ENCODE peak calls at places on chromosomes 5 and 9, in five cellular contexts. K, Q, X, U and G are unnamed samples.

GRCh38 chr9:114300846-114301797 is 21.8 kb upstream of the ORM1 start:
- DNase-seq in K (no peak), Q (no peak), X (no peak), U (no peak), G (no peak)

GRCh38 chr5:138469540-138470321 is 4.5 kb downstream of the EGR1 start:
- DNase-seq in K (peak; percentile 91), Q (peak; percentile 80), X (peak; percentile 81), U (no peak), G (no peak)

GRCh38 chr9:133250741-133251170 is 24.2 kb downstream of the ABO start:
- DNase-seq in K (no peak), Q (no peak), X (no peak), U (no peak), G (no peak)

GRCh38 chr5:58085800-58086199 is 374.1 kb downstream of the PLK2 start:
- DNase-seq in K (peak; percentile 88), Q (peak; percentile 92), X (no peak), U (no peak), G (no peak)

GRCh38 chr9:37611014-37611413 is 18.6 kb upstream of the TOMM5 start:
- DNase-seq in K (no peak), Q (no peak), X (no peak), U (no peak), G (no peak)

GRCh38 chr9:135906291-135907005 is 898 bp downstream of the CAMSAP1 start:
- DNase-seq in K (peak; percentile 45), Q (peak; percentile 54), X (peak; percentile 52), U (no peak), G (no peak)

GRCh38 chr5:150350524-150351344 is 6.8 kb upstream of the TCOF1 start:
- DNase-seq in K (peak; percentile 27), Q (peak; percentile 42), X (peak; percentile 86), U (peak; percentile 91), G (no peak)

GRCh38 chr5:149632311-149633251 is 51.3 kb downstream of the ARHGEF37 start:
- DNase-seq in K (peak; percentile 93), Q (peak; percentile 95), X (peak; percentile 45), U (no peak), G (peak; percentile 76)

GRCh38 chr5:159515909-159516415 is 185.7 kb upstream of the IL12B start:
- DNase-seq in K (peak; percentile 39), Q (peak; percentile 61), X (peak; percentile 69), U (peak; percentile 17), G (peak; percentile 19)

GRCh38 chr5:157533011-157533481 is 42.5 kb downstream of the ADAM19 start:
- DNase-seq in K (no peak), Q (peak; percentile 37), X (no peak), U (peak; percentile 48), G (no peak)

GRCh38 chr9:86978413-86978812 is 31.1 kb upstream of the GAS1 start:
- DNase-seq in K (peak; percentile 15), Q (peak; percentile 19), X (no peak), U (no peak), G (no peak)

GRCh38 chr9:101126556-101126955 is 98.0 kb downstream of the PLPPR1 start:
- DNase-seq in K (no peak), Q (no peak), X (no peak), U (no peak), G (no peak)

GRCh38 chr9:98860871-98861293 is 53.4 kb downstream of the GALNT12 start:
- DNase-seq in K (peak; percentile 74), Q (peak; percentile 78), X (peak; percentile 78), U (no peak), G (no peak)

DNA sequence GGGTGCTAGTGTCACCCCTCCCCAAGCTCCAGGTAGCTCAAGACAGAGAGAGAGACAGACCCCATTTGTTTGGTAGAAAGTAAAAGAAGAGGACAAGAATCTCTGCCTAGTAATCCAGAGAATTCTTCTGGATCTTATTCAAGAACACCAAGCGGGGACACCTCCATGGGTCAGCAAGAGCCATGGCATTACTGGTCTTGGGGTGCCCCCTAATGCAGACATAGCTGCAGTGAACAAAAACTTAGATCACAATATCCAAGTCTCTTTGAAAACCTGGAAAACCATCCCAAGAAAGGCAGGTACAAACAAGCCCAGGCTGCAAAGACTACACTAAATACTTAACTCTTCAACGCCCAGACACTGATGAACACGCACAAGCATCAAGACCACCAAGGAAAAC is 29.9 kb upstream of the PDE4D start:
- DNase-seq in K (peak; percentile 1), Q (peak; percentile 18), X (peak; percentile 7), U (no peak), G (no peak)
- TF ChIP-seq CTCF in K (peak; percentile 14), Q (peak; percentile 32), X (no peak), U (no peak), G (no peak)

DNA sequence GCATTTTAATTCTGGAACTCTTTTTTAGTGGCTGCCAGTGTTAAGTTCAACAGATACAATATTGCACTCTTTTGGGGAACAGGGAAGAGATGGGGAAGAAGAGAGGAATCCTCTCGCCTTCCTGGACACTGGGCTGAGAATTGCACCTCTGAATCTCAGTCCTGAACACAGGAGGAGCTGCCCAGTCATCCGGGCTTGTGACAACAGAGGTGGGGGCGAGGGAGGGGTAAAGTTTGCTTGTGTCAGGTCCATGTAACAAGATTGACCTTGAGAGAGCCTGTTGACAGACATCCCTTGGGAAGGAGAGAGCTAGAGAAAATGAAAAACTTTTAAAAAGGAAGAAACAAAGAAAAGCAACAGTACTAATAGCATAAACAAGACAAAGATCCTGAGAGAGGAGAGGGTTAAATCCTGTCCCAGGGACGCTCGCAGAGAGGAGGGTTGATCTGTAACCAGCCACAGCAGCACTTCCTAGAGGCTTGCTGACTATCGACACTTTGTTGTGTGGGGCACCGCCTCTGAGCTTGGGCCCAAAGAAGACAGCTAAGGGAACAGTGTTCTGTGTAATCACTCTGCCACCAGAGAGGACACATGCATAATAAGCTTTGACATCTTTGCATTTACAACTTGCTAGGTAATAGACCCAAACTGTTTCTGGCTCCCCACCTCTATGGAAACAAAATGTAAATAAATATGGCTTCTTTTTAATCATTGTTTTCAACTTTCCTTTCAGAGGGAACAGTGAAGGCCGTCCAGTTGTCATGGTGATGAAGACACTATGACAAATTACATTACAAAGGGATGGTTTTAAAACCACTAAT is 363.7 kb downstream of the CSNK1G3 start:
- DNase-seq in K (no peak), Q (no peak), X (peak; percentile 60), U (peak; percentile 52), G (no peak)
- H3K4me1 ChIP-seq in K (peaks cover 26% of the 10 kb centered on the region), Q (peaks cover 2% of the 10 kb centered on the region), X (peaks cover 22% of the 10 kb centered on the region), U (peaks cover 32% of the 10 kb centered on the region), G (no peaks in the 10 kb centered on the region)

DNA sequence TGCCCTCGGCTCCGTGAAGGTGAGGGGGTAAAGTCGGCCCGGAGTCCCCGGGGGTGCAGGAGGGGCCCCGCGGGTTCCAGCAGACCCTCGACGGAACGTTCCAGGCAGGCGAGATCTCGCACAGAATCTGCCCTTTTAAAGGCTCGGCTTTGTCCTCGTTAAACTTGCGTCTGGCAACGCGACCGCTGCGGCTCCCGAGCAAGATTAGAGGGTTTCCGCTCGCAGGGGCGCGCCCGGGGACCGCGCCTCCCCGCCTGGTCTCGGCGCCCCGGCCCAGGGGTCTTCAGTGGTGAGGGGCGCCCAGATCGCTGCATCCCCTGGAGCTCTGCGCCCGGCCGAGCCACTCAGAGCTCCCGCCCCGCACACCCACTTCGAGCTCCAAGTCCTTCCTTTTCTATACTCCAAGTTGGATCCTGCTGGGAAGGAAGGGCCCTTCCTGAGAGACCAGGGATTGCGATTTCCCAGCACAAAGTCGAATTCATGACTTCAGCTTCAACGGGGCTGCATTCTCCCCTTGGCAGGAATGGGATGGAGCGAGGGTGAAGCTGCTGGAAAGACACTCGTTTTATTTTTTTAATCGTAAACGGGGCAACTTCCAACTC is 11.4 kb downstream of the PROP1 start:
- DNase-seq in K (no peak), Q (peak; percentile 6), X (no peak), U (no peak), G (no peak)
- TF ChIP-seq EZH2 in K (peak; percentile 20), Q (peak; percentile 83), X (no peak), U (no peak), G (peak; percentile 53)

GRCh38 chr5:127844631-127845030 is 141.4 kb downstream of the CCDC192 start:
- DNase-seq in K (no peak), Q (no peak), X (no peak), U (no peak), G (no peak)
- TF ChIP-seq CTCF in K (no peak), Q (no peak), X (no peak), U (no peak), G (no peak)